ENCODE peak calls at places on chromosomes 6 and 20, in six cellular contexts. E, A, X, J, T and D are unnamed samples. For H3K4me1, the result is how much of the 10 kb centered on the place peaks cover.

GRCh38 chr6:37004044-37004984 is 1.1 kb upstream of the FGD2 start:
- DNase-seq in J (no peak), T (peak), X (no peak), A (no peak), E (peak), D (no peak)

GRCh38 chr6:6494677-6495076 is 93.8 kb upstream of the LY86 start:
- DNase-seq in J (no peak), T (peak), X (peak), A (no peak), E (peak), D (peak)

GRCh38 chr6:66964216-66964615 is 1257.2 kb upstream of the EYS start:
- DNase-seq in E (no peak), X (no peak), J (no peak), A (no peak), T (no peak), D (no peak)

GRCh38 chr6:15427360-15428070 is 181.6 kb downstream of the JARID2 start:
- DNase-seq in T (peak), J (no peak), E (no peak), X (peak), A (no peak), D (no peak)

GRCh38 chr20:61797200-61797599 is 268.5 kb downstream of the TAF4 start:
- DNase-seq in T (peak), E (no peak), J (no peak), X (peak), A (no peak), D (no peak)

GRCh38 chr6:81126150-81126549 is 626.3 kb downstream of the TENT5A start:
- DNase-seq in T (no peak), A (no peak), X (no peak), E (no peak), J (no peak), D (no peak)

GRCh38 chr6:2531426-2532208 is 219.1 kb downstream of the MYLK4 start:
- DNase-seq in E (no peak), J (no peak), A (no peak), X (no peak), T (no peak), D (no peak)

GRCh38 chr6:1596088-1596852 is 13.4 kb upstream of the FOXC1 start:
- DNase-seq in J (peak), X (peak), T (peak), A (peak), E (peak), D (peak)

GRCh38 chr6:121504227-121504626 is 68.8 kb downstream of the GJA1 start:
- DNase-seq in X (no peak), E (no peak), A (no peak), T (no peak), J (no peak), D (no peak)

GRCh38 chr6:134240664-134241431 is 77.1 kb downstream of the SGK1 start:
- DNase-seq in E (peak), T (no peak), J (peak), A (no peak), X (no peak), D (peak)

GRCh38 chr6:31901415-31901952 is 402 bp downstream of the ZBTB12 start:
- DNase-seq in A (no peak), X (no peak), E (peak), J (peak), T (peak), D (peak)

GRCh38 chr6:52161689-52162438 is 24.3 kb upstream of the IL17A start:
- DNase-seq in A (no peak), E (no peak), X (no peak), T (no peak), J (no peak), D (no peak)

GRCh38 chr6:99868074-99868702 is 125.8 kb downstream of the MCHR2 start:
- DNase-seq in A (peak), X (peak), J (peak), T (peak), E (peak), D (peak)

GRCh38 chr6:64527899-64528298 is 892.3 kb downstream of the PHF3 start:
- DNase-seq in X (no peak), A (no peak), T (no peak), E (no peak), J (no peak), D (no peak)

GRCh38 chr6:32668226-32668747 is 1.8 kb upstream of the HLA-DQB1 start:
- DNase-seq in A (no peak), E (peak), X (peak), T (peak), J (peak), D (no peak)

GRCh38 chr6:127182501-127182900 is 64.0 kb downstream of the RSPO3 start:
- DNase-seq in E (no peak), T (no peak), X (no peak), A (no peak), J (no peak), D (no peak)
- H3K27ac ChIP-seq in E (no peak), T (no peak), X (no peak), A (no peak), J (no peak), D (no peak)

DNA sequence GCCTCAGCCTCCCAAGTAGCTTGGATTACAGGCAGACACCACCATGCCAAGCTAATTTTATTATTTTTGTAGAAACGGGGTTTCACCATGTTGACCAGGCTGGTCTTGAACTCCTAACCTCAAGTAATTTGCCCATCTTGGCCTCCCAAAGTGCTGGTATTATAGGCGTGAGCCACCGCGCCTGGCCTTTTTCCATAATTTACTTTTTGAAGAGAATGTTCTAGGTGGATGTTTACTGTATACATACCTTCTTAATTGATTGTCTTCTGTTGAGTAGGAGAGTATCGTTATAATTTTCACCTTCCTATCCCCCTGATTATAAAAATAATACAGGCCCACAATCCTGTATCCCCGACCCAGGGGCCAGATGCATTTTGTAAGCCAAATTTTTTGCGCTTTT is 174.4 kb downstream of the BCAS1 start:
- DNase-seq in X (no peak), T (no peak), E (no peak), A (no peak), J (no peak), D (no peak)
- H3K4me1 ChIP-seq in X (under half), T (under half), E (under half), A (under half), J (under half), D (under half)

DNA sequence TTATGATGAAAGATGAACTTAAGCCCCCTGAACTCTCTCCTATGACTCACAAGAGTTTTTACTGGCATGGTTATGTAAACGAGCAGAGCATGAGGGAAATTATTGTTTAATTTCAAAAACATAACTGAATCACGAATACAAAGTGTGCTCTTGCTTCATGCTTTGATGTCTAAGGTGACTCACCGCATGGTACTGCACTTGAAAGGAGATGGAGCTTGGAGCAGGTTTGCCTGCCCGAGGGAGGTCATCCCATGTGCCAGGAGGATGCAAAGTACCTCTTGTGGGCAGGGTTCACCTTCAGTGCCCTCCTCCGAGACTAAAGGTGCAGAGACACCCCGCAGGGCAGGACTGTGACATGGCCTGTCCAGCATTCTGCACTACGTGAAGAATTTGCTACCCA is 13.7 kb upstream of the PCK1 start:
- DNase-seq in J (no peak), X (no peak), A (no peak), E (no peak), T (no peak), D (no peak)
- H3K27ac ChIP-seq in J (no peak), X (no peak), A (no peak), E (no peak), T (no peak), D (no peak)

GRCh38 chr6:163709255-163709654 is 294.7 kb downstream of the QKI start:
- DNase-seq in J (no peak), T (no peak), X (no peak), A (no peak), E (no peak), D (no peak)
- H3K4me1 ChIP-seq in J (under half), T (under half), X (under half), A (under half), E (under half), D (under half)

GRCh38 chr6:44111434-44112417 is 15.5 kb downstream of the MRPL14 start:
- DNase-seq in E (no peak), X (no peak), A (no peak), T (no peak), J (no peak), D (no peak)

GRCh38 chr6:44110005-44110681 is 17.1 kb downstream of the MRPL14 start:
- DNase-seq in E (no peak), J (no peak), X (no peak), T (no peak), A (no peak), D (no peak)

GRCh38 chr6:44113396-44113795 is 13.9 kb downstream of the MRPL14 start:
- DNase-seq in E (no peak), T (no peak), A (no peak), J (no peak), X (peak), D (no peak)

GRCh38 chr6:44109212-44109611 is 18.0 kb downstream of the MRPL14 start:
- DNase-seq in J (no peak), A (no peak), T (no peak), X (no peak), E (no peak), D (no peak)

GRCh38 chr6:44110966-44111365 is 16.3 kb downstream of the MRPL14 start:
- DNase-seq in E (no peak), A (no peak), J (no peak), X (no peak), T (no peak), D (no peak)
- H3K27ac ChIP-seq in E (no peak), A (no peak), J (no peak), X (no peak), T (no peak), D (no peak)

DNA sequence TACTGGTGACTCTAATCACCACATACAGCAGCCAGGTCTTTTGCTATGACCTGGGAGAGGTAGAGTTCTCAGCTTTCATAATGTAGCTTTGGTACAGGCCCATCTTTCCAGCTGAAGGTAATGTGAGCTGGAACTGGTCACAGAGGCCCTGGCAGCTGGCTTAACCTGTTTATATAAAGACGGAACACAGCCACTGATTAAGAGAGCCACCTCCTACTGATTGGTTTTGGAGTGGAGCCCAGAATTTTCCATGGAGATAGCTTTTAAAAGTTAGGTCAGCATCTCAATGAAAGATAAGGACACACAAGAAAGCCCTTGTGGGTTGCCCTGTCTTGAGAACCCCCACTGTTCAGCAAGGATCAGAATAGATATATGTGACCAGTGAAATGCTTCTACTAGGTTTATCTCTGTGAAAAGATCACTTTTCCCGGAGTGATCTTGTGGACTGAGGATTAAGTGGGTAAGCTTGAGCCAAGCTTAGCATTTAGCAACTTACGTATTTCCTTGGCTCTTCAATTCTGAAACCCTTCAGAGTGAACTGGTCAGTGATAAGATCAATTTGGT is 213.7 kb upstream of the CITED2 start:
- DNase-seq in J (no peak), A (no peak), E (no peak), X (peak), T (no peak), D (no peak)
- H3K4me1 ChIP-seq in J (under half), A (under half), E (under half), X (under half), T (under half), D (under half)

DNA sequence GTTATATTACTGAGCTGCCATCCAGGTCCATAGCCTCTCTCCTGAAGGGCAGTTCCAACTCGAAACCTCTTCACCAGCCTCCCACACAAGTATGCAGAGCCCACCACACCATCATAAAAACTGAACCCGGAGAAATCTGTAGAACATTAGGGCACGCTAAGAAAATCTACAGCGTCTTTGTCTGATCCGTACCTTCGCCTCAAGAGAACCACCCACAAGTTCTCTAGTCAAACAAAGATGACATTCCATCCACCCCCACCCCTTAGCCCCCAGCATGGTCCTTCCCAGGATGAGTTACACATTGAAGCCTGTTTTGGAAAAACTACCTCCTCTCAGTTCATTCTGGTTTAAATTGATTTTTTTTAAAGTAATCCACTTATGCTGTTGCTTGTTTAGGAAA is 219.7 kb downstream of the ZMYND8 start:
- DNase-seq in X (no peak), J (no peak), A (no peak), E (no peak), T (no peak), D (no peak)
- H3K27ac ChIP-seq in X (no peak), J (no peak), A (no peak), E (no peak), T (no peak), D (no peak)

GRCh38 chr6:112216699-112217551 is 37.4 kb downstream of the LAMA4 start:
- DNase-seq in X (peak), J (no peak), A (no peak), E (no peak), T (no peak), D (no peak)
- H3K4me1 ChIP-seq in X (under half), J (under half), A (under half), E (under half), T (under half), D (under half)